ENCODE peak calls at places on chromosome 3, in nine cellular contexts. M, D, X, E, G, F, O, K and I are unnamed samples.

GRCh38 chr3:47238017-47238416 is 44.6 kb downstream of the KIF9 start:
- DNase-seq in O (no peak), X (no peak), M (no peak), G (no peak), F (no peak), D (no peak), K (no peak), E (no peak), I (no peak)

GRCh38 chr3:133269393-133269792 is 130.5 kb upstream of the BFSP2 start:
- DNase-seq in D (no peak), E (no peak), X (no peak), M (no peak), K (no peak), G (no peak), F (no peak), O (no peak), I (no peak)

GRCh38 chr3:115245437-115245836 is 98.3 kb upstream of the ZBTB20 start:
- DNase-seq in G (no peak), E (no peak), F (no peak), O (peak), D (peak), K (no peak), M (no peak), X (no peak), I (no peak)

GRCh38 chr3:71543371-71544016 is 40.0 kb downstream of the FOXP1 start:
- DNase-seq in X (no peak), E (no peak), O (no peak), M (peak), K (no peak), F (peak), G (no peak), D (no peak), I (no peak)

GRCh38 chr3:188954590-188955208 is 217.1 kb upstream of the TPRG1 start:
- DNase-seq in M (peak), F (peak), X (peak), O (peak), E (peak), G (peak), K (peak), D (peak), I (peak)

GRCh38 chr3:178968996-178969700 is 102.5 kb downstream of the ZMAT3 start:
- DNase-seq in X (no peak), G (no peak), F (no peak), K (no peak), M (no peak), E (peak), D (no peak), O (no peak), I (no peak)

GRCh38 chr3:24539699-24540098 is 45.0 kb upstream of the THRB start:
- DNase-seq in X (no peak), G (no peak), D (no peak), O (no peak), F (no peak), M (no peak), K (no peak), E (no peak), I (no peak)

GRCh38 chr3:66800941-66801545 is 197.1 kb upstream of the KBTBD8 start:
- DNase-seq in K (no peak), O (no peak), F (no peak), M (no peak), E (no peak), D (no peak), G (no peak), X (no peak), I (no peak)

GRCh38 chr3:2839886-2840285 is 270.3 kb downstream of the IL5RA start:
- DNase-seq in O (no peak), G (no peak), M (no peak), D (no peak), E (no peak), F (no peak), X (no peak), K (no peak), I (no peak)

GRCh38 chr3:115293321-115293720 is 146.2 kb upstream of the ZBTB20 start:
- DNase-seq in D (no peak), G (no peak), K (no peak), F (no peak), X (no peak), M (no peak), E (no peak), O (no peak), I (no peak)

GRCh38 chr3:131582438-131582837 is 79.7 kb upstream of the MRPL3 start:
- DNase-seq in E (no peak), G (no peak), X (peak), D (no peak), K (no peak), M (no peak), O (no peak), F (no peak), I (no peak)

GRCh38 chr3:76664816-76665215 is 375.1 kb upstream of the ROBO2 start:
- DNase-seq in F (no peak), E (no peak), G (no peak), K (no peak), M (no peak), O (no peak), D (no peak), X (no peak), I (no peak)

GRCh38 chr3:32340639-32341365 is 50.9 kb upstream of the CMTM7 start:
- DNase-seq in D (peak), O (no peak), K (no peak), X (no peak), M (no peak), F (no peak), E (no peak), G (peak), I (no peak)

GRCh38 chr3:123884258-123884831 is at the start of gene MYLK:
- DNase-seq in K (no peak), X (peak), O (peak), E (no peak), F (peak), G (peak), D (peak), M (peak), I (peak)

GRCh38 chr3:134613006-134613520 is 37.8 kb downstream of the KY start:
- DNase-seq in O (no peak), K (no peak), E (no peak), F (no peak), M (no peak), G (no peak), X (no peak), D (no peak), I (no peak)

GRCh38 chr3:98623572-98624280 is 30.3 kb upstream of the CPOX start:
- DNase-seq in X (no peak), O (no peak), E (no peak), D (no peak), K (no peak), G (no peak), F (no peak), M (no peak), I (peak)

GRCh38 chr3:128849776-128850542 is 29.5 kb upstream of the ACAD9 start:
- DNase-seq in K (no peak), E (no peak), D (peak), O (no peak), M (peak), G (no peak), X (no peak), F (no peak), I (peak)
- TF ChIP-seq REST in K (no peak), E (no peak), D (no peak), O (no peak), M (no peak), G (no peak), X (no peak), F (no peak), I (no peak)

GRCh38 chr3:53776494-53777101 is 69.6 kb downstream of the CHDH start:
- DNase-seq in O (no peak), X (no peak), G (no peak), F (no peak), K (no peak), M (no peak), D (no peak), E (no peak), I (no peak)
- TF ChIP-seq REST in O (no peak), X (no peak), G (no peak), F (no peak), K (no peak), M (no peak), D (no peak), E (no peak), I (no peak)

DNA sequence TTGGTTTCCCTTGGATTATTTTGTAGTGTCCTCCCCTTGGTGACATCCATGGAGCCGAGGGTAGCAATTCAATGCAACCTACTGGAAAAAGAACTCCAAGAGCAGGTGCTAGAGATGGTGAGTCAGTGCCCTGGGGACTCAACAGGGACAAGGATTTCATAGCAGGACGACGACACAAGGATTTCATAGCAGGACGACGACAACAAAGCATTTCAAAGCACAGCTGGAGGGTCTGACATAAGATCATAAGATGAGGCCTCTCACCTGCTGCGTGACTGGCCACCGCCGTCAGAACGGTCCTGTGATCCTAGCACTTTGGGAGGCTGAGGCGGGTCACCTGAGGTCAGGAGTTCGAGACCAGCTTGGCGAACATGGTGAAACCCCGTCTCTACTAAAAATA is 22.5 kb downstream of the NRROS start:
- DNase-seq in E (no peak), X (no peak), F (no peak), D (no peak), O (no peak), M (no peak), K (no peak), G (no peak), I (no peak)
- TF ChIP-seq REST in E (no peak), X (no peak), F (no peak), D (no peak), O (no peak), M (no peak), K (no peak), G (no peak), I (no peak)

DNA sequence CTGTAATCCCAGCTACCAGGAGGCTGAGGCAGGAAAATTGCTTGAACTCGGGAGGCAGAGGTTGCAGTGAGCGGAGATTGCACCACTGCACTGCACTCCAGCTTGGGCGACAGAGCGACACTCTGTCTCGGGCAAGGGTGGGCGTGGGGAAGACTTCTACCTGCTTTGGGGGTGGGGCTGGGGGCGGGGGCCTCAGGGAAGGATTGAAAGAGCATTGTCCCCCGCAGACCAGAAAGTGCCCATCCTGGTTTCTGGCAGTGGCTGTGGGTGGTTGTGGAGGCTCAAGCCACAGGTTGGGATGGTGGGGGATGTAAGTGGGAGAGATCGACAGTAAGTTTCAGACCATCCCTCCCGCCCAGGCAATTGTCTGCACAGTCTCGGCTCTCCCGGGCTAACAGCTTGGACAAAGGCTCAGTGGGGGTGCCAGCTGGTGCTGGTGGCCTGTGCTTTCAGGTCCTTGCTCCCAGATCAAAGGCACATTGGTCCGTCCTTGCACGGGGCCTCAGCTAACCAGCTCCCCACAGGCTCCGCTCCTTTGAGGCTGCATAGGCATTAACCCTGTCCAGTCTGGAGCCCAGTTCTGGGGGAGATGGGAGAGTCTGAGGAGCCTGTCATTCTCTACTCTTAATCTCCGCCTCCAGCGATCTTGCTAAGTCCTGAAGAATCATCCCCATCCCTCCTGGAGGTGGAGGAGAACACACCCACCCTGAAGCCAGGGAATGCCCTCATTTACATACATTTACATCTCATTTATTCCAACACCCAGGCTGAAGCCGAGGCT is 8.6 kb downstream of the SCN5A start:
- DNase-seq in O (no peak), X (no peak), D (no peak), G (no peak), E (no peak), M (no peak), K (no peak), F (no peak), I (peak)
- TF ChIP-seq REST in O (no peak), X (no peak), D (no peak), G (no peak), E (no peak), M (no peak), K (no peak), F (no peak), I (no peak)